ENCODE peak calls at places on chromosome 15, in five cellular contexts. One of them, this sample, is unnamed.

GRCh38 chr15:61410656-61411055 is 181.6 kb upstream of the RORA start:
- DNase-seq in OCI-LY7: no peak
- DNase-seq in PC-3: no peak
- DNase-seq in stomach: no peak
- DNase-seq in A549: no peak
- DNase-seq in this sample: no peak

GRCh38 chr15:56598991-56599390 is 134.1 kb upstream of the MNS1 start:
- DNase-seq in PC-3: peak; percentile 73
- DNase-seq in OCI-LY7: no peak
- DNase-seq in A549: no peak
- DNase-seq in stomach: no peak
- DNase-seq in this sample: no peak

GRCh38 chr15:39028069-39028468 is 463.5 kb upstream of the RASGRP1 start:
- DNase-seq in PC-3: peak; percentile 90
- DNase-seq in A549: peak; percentile 2
- DNase-seq in OCI-LY7: no peak
- DNase-seq in stomach: no peak
- DNase-seq in this sample: no peak

GRCh38 chr15:39321977-39322376 is 258.9 kb upstream of the THBS1 start:
- DNase-seq in OCI-LY7: no peak
- DNase-seq in A549: no peak
- DNase-seq in PC-3: no peak
- DNase-seq in stomach: no peak
- DNase-seq in this sample: no peak

GRCh38 chr15:77871838-77872371 is 205.6 kb downstream of the TBC1D2B start:
- DNase-seq in PC-3: no peak
- DNase-seq in OCI-LY7: no peak
- DNase-seq in stomach: no peak
- DNase-seq in A549: no peak
- DNase-seq in this sample: no peak

GRCh38 chr15:80367094-80367493 is 37.1 kb upstream of the ARNT2 start:
- DNase-seq in OCI-LY7: peak; percentile 46
- DNase-seq in A549: peak; percentile 24
- DNase-seq in stomach: no peak
- DNase-seq in PC-3: peak; percentile 24
- DNase-seq in this sample: peak; percentile 37

GRCh38 chr15:51475736-51476135 is 134.3 kb downstream of the GLDN start:
- DNase-seq in PC-3: no peak
- DNase-seq in stomach: no peak
- DNase-seq in OCI-LY7: no peak
- DNase-seq in A549: no peak
- DNase-seq in this sample: no peak

GRCh38 chr15:90060797-90061196 is 41.5 kb downstream of the IDH2 start:
- DNase-seq in stomach: no peak
- DNase-seq in PC-3: no peak
- DNase-seq in A549: no peak
- DNase-seq in OCI-LY7: no peak
- DNase-seq in this sample: no peak

GRCh38 chr15:38524156-38524555 is 40.5 kb downstream of the RASGRP1 start:
- DNase-seq in OCI-LY7: no peak
- DNase-seq in PC-3: no peak
- DNase-seq in stomach: no peak
- DNase-seq in A549: no peak
- DNase-seq in this sample: no peak

GRCh38 chr15:41043276-41043675 is 72.8 kb downstream of the INO80 start:
- DNase-seq in OCI-LY7: no peak
- DNase-seq in A549: no peak
- DNase-seq in PC-3: no peak
- DNase-seq in stomach: no peak
- DNase-seq in this sample: no peak

DNA sequence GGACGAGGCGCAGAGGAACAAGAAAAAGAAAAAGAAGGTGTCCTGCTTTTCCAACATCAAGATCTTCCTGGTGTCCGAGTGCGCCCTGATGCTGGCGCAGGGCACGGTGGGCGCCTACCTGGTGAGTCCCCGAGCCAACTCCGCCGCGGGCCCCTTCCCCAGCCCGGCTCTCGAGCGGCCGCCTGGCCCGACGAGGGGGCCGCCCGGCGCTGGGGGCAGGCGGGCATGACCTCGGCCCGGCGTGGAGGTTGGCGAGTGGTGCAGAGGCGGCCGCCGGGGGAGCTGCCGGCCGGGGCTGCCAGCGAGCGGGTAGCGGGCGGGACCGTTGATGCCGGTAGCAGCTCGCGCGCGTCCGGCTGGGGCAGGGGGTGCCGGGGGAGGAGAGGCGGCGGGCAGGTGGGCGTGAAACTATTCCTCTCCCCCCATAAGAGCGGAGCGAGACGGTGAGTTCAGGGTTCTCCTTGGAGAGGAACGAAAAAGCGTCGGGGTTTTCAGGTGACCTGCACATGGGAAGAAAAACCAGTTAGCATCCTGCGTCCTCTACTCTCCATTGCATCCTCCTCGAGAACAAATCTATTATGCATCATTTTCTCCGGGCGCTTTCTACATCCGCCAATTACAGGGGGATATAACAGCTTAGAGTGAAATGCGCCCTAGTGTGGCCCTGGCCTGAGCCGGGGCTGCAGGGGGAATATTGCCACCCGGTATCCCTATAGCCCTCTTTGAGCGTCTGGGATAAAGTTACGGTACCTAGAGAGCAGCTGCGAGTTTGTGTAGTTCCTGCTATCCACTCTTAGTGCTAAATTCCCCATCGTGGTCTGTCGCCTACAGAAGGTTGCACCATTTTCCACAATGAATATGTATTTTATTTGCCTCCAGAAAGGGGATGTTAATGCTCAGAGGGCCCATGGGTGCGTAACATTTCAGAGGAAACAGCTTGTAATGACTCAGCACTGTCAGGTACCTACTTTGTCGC is 748 bp downstream of the SLCO3A1 start:
- DNase-seq in OCI-LY7: peak; percentile 80
- DNase-seq in stomach: peak; percentile 42
- DNase-seq in A549: peak; percentile 45
- DNase-seq in PC-3: no peak
- DNase-seq in this sample: no peak
- TF ChIP-seq CTCF in OCI-LY7: peak; percentile 15
- TF ChIP-seq CTCF in stomach: no peak
- TF ChIP-seq CTCF in A549: no peak
- TF ChIP-seq CTCF in PC-3: no peak
- TF ChIP-seq CTCF in this sample: no peak

DNA sequence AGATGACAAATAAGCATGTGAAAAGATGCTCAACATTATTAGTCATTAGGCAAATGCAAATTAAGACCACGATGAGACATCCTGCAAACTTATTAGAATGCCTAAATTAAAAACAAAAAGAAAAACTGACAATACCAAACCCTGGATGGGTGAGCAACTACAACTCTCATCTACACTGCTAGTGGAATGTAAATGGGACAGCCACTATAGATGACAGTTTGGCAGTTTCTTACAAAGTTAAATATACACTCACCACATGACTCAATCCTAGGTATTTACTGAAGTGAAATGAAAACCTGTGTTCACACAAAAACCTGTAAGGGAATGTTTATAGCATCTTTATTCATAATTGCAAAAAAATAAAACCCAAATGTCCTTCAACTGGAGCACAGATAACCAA is 74.7 kb downstream of the NPTN start:
- DNase-seq in PC-3: peak; percentile 70
- DNase-seq in A549: no peak
- DNase-seq in stomach: no peak
- DNase-seq in OCI-LY7: no peak
- DNase-seq in this sample: no peak
- H3K4me3 ChIP-seq in PC-3: no peak overlapping the region
- H3K4me3 ChIP-seq in A549: no peak overlapping the region
- H3K4me3 ChIP-seq in stomach: no peak overlapping the region
- H3K4me3 ChIP-seq in OCI-LY7: no peak overlapping the region
- H3K4me3 ChIP-seq in this sample: no peak overlapping the region

GRCh38 chr15:74958320-74958907 is 1.8 kb upstream of the RPP25 start:
- DNase-seq in PC-3: peak; percentile 31
- DNase-seq in stomach: peak; percentile 81
- DNase-seq in OCI-LY7: no peak
- DNase-seq in A549: peak; percentile 85
- DNase-seq in this sample: no peak
- TF ChIP-seq CTCF in PC-3: no peak
- TF ChIP-seq CTCF in stomach: peak; percentile 75
- TF ChIP-seq CTCF in OCI-LY7: no peak
- TF ChIP-seq CTCF in A549: no peak
- TF ChIP-seq CTCF in this sample: no peak

DNA sequence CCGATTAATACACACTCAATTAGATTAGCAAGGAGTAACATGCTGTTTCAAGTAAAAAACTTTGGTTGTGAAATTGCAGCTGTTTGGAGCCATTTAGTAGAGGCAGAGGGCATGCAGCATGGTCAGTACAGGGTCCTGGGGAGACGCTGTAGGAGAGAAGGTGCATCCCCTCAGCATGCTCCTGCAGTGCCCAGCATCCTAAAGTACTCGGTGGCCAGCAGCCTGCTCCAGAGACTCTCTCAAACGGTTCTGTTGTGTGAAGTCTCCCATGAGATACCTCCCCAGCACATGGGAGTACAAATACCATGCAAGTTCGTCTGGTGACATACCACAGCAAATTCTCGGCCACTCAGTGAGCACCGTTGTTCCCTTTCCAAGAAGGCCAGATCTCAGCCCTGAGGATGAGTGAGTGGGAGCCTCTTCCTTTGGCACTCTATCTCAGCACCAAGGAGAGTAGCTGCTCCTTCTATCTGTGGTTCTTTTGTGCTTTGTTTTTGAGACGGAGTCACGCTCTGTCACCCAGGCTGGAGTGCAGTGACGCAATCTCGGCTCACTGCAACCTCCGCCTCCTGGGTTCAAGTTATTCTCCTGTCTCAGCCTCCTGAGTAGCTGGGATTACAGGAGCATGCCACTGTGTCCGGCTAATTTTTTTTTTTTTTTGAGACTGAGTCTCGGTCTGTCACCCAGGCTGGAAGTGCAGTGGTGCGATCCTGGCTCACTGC is 72.7 kb downstream of the TJP1 start:
- DNase-seq in OCI-LY7: no peak
- DNase-seq in PC-3: no peak
- DNase-seq in A549: no peak
- DNase-seq in stomach: no peak
- DNase-seq in this sample: no peak
- H3K4me3 ChIP-seq in OCI-LY7: no peak overlapping the region
- H3K4me3 ChIP-seq in PC-3: no peak overlapping the region
- H3K4me3 ChIP-seq in A549: no peak overlapping the region
- H3K4me3 ChIP-seq in stomach: no peak overlapping the region
- H3K4me3 ChIP-seq in this sample: no peak overlapping the region

GRCh38 chr15:58839485-58839884 is 68.4 kb downstream of the MINDY2 start:
- DNase-seq in A549: peak; percentile 31
- DNase-seq in OCI-LY7: peak; percentile 27
- DNase-seq in PC-3: peak; percentile 37
- DNase-seq in stomach: no peak
- DNase-seq in this sample: peak; percentile 52
- TF ChIP-seq CTCF in A549: peak; percentile 43
- TF ChIP-seq CTCF in OCI-LY7: peak; percentile 67
- TF ChIP-seq CTCF in PC-3: peak; percentile 38
- TF ChIP-seq CTCF in stomach: no peak
- TF ChIP-seq CTCF in this sample: peak; percentile 43

GRCh38 chr15:99568548-99569352 is 3.0 kb downstream of the MEF2A start:
- DNase-seq in PC-3: no peak
- DNase-seq in stomach: no peak
- DNase-seq in OCI-LY7: no peak
- DNase-seq in A549: no peak
- DNase-seq in this sample: no peak
- H3K4me3 ChIP-seq in PC-3: peak overlapping the region; percentile 84
- H3K4me3 ChIP-seq in stomach: no peak overlapping the region
- H3K4me3 ChIP-seq in OCI-LY7: peak overlapping the region; percentile 87
- H3K4me3 ChIP-seq in A549: no peak overlapping the region
- H3K4me3 ChIP-seq in this sample: peak overlapping the region; percentile 70

GRCh38 chr15:69056365-69056764 is 41.9 kb downstream of the NOX5 start:
- DNase-seq in PC-3: peak; percentile 67
- DNase-seq in A549: no peak
- DNase-seq in stomach: no peak
- DNase-seq in OCI-LY7: no peak
- DNase-seq in this sample: no peak
- TF ChIP-seq CTCF in PC-3: peak; percentile 35
- TF ChIP-seq CTCF in A549: no peak
- TF ChIP-seq CTCF in stomach: no peak
- TF ChIP-seq CTCF in OCI-LY7: no peak
- TF ChIP-seq CTCF in this sample: no peak

GRCh38 chr15:74788716-74789151 is 6.9 kb downstream of the CSK start:
- DNase-seq in OCI-LY7: peak; percentile 87
- DNase-seq in PC-3: no peak
- DNase-seq in stomach: no peak
- DNase-seq in A549: no peak
- DNase-seq in this sample: peak; percentile 97

GRCh38 chr15:74788042-74788715 is 6.3 kb downstream of the CSK start:
- DNase-seq in PC-3: no peak
- DNase-seq in OCI-LY7: peak; percentile 54
- DNase-seq in stomach: no peak
- DNase-seq in A549: no peak
- DNase-seq in this sample: no peak

GRCh38 chr15:74786659-74787165 is 4.8 kb downstream of the CSK start:
- DNase-seq in stomach: no peak
- DNase-seq in OCI-LY7: peak; percentile 57
- DNase-seq in PC-3: no peak
- DNase-seq in A549: no peak
- DNase-seq in this sample: peak; percentile 74

GRCh38 chr15:74789171-74789627 is 7.3 kb downstream of the CSK start:
- DNase-seq in A549: no peak
- DNase-seq in stomach: peak; percentile 75
- DNase-seq in OCI-LY7: peak; percentile 72
- DNase-seq in PC-3: peak; percentile 41
- DNase-seq in this sample: peak; percentile 89

GRCh38 chr15:74787251-74788041 is 5.6 kb downstream of the CSK start:
- DNase-seq in PC-3: no peak
- DNase-seq in stomach: peak; percentile 72
- DNase-seq in A549: peak; percentile 84
- DNase-seq in OCI-LY7: peak; percentile 97
- DNase-seq in this sample: peak; percentile 97
- H3K4me3 ChIP-seq in PC-3: no peak overlapping the region
- H3K4me3 ChIP-seq in stomach: no peak overlapping the region
- H3K4me3 ChIP-seq in A549: no peak overlapping the region
- H3K4me3 ChIP-seq in OCI-LY7: peak overlapping the region; percentile 97
- H3K4me3 ChIP-seq in this sample: peak overlapping the region; percentile 98

This sample was measured in GM12865.